ENCODE peak calls at places on chromosomes 13 and 19, in eight cellular contexts. One of them, this sample, is unnamed.

GRCh38 chr13:97249797-97250495 is 27.8 kb downstream of the MBNL2 start:
- DNase-seq in lower leg skin: no peak
- DNase-seq in choroid plexus epithelial cell: no peak
- DNase-seq in cardiac muscle cell: no peak
- DNase-seq in heart right ventricle: no peak
- DNase-seq in fibroblast of the aortic adventitia: no peak
- DNase-seq in IMR-90: no peak
- DNase-seq in SK-N-SH: no peak
- DNase-seq in this sample: no peak

GRCh38 chr13:43307921-43308433 is 284.6 kb downstream of the DNAJC15 start:
- DNase-seq in lower leg skin: peak; percentile 94
- DNase-seq in choroid plexus epithelial cell: peak; percentile 95
- DNase-seq in cardiac muscle cell: peak; percentile 80
- DNase-seq in heart right ventricle: peak; percentile 79
- DNase-seq in fibroblast of the aortic adventitia: peak; percentile 80
- DNase-seq in IMR-90: peak; percentile 87
- DNase-seq in SK-N-SH: peak; percentile 71
- DNase-seq in this sample: peak; percentile 72

GRCh38 chr13:48319458-48320395 is 16.2 kb downstream of the RB1 start:
- DNase-seq in lower leg skin: no peak
- DNase-seq in choroid plexus epithelial cell: no peak
- DNase-seq in cardiac muscle cell: no peak
- DNase-seq in heart right ventricle: no peak
- DNase-seq in fibroblast of the aortic adventitia: no peak
- DNase-seq in IMR-90: no peak
- DNase-seq in SK-N-SH: no peak
- DNase-seq in this sample: no peak

GRCh38 chr19:35350591-35350990 is 2.9 kb downstream of the FFAR1 start:
- DNase-seq in lower leg skin: peak; percentile 65
- DNase-seq in choroid plexus epithelial cell: no peak
- DNase-seq in cardiac muscle cell: no peak
- DNase-seq in heart right ventricle: no peak
- DNase-seq in fibroblast of the aortic adventitia: no peak
- DNase-seq in IMR-90: no peak
- DNase-seq in SK-N-SH: no peak
- DNase-seq in this sample: no peak

GRCh38 chr13:45078003-45078402 is 42.3 kb upstream of the GTF2F2 start:
- DNase-seq in lower leg skin: no peak
- DNase-seq in choroid plexus epithelial cell: no peak
- DNase-seq in cardiac muscle cell: no peak
- DNase-seq in heart right ventricle: no peak
- DNase-seq in fibroblast of the aortic adventitia: no peak
- DNase-seq in IMR-90: no peak
- DNase-seq in SK-N-SH: no peak
- DNase-seq in this sample: no peak

GRCh38 chr19:54448037-54448773 is 794 bp upstream of the LENG8 start:
- DNase-seq in lower leg skin: peak; percentile 93
- DNase-seq in choroid plexus epithelial cell: peak; percentile 56
- DNase-seq in cardiac muscle cell: peak; percentile 69
- DNase-seq in heart right ventricle: peak; percentile 68
- DNase-seq in fibroblast of the aortic adventitia: peak; percentile 66
- DNase-seq in IMR-90: peak; percentile 68
- DNase-seq in SK-N-SH: peak; percentile 74
- DNase-seq in this sample: no peak

GRCh38 chr13:99471231-99472202 is 29.8 kb upstream of the TM9SF2 start:
- DNase-seq in lower leg skin: no peak
- DNase-seq in choroid plexus epithelial cell: no peak
- DNase-seq in cardiac muscle cell: no peak
- DNase-seq in heart right ventricle: no peak
- DNase-seq in fibroblast of the aortic adventitia: peak; percentile 60
- DNase-seq in IMR-90: peak; percentile 30
- DNase-seq in SK-N-SH: no peak
- DNase-seq in this sample: no peak

GRCh38 chr19:5186293-5187050 is 154.1 kb downstream of the PTPRS start:
- DNase-seq in lower leg skin: no peak
- DNase-seq in choroid plexus epithelial cell: peak; percentile 32
- DNase-seq in cardiac muscle cell: no peak
- DNase-seq in heart right ventricle: no peak
- DNase-seq in fibroblast of the aortic adventitia: peak; percentile 96
- DNase-seq in IMR-90: peak; percentile 67
- DNase-seq in SK-N-SH: no peak
- DNase-seq in this sample: peak; percentile 18

GRCh38 chr13:110262494-110262893 is 44.5 kb downstream of the COL4A1 start:
- DNase-seq in lower leg skin: no peak
- DNase-seq in choroid plexus epithelial cell: no peak
- DNase-seq in cardiac muscle cell: no peak
- DNase-seq in heart right ventricle: no peak
- DNase-seq in fibroblast of the aortic adventitia: no peak
- DNase-seq in IMR-90: no peak
- DNase-seq in SK-N-SH: no peak
- DNase-seq in this sample: no peak

GRCh38 chr13:97875218-97875617 is 78.3 kb upstream of the IPO5 start:
- DNase-seq in lower leg skin: no peak
- DNase-seq in choroid plexus epithelial cell: no peak
- DNase-seq in cardiac muscle cell: no peak
- DNase-seq in heart right ventricle: no peak
- DNase-seq in fibroblast of the aortic adventitia: no peak
- DNase-seq in IMR-90: no peak
- DNase-seq in SK-N-SH: no peak
- DNase-seq in this sample: no peak

GRCh38 chr19:35118268-35119026 is 2.8 kb downstream of the FXYD3 start:
- DNase-seq in lower leg skin: no peak
- DNase-seq in choroid plexus epithelial cell: no peak
- DNase-seq in cardiac muscle cell: no peak
- DNase-seq in heart right ventricle: no peak
- DNase-seq in fibroblast of the aortic adventitia: no peak
- DNase-seq in IMR-90: no peak
- DNase-seq in SK-N-SH: no peak
- DNase-seq in this sample: no peak

GRCh38 chr13:23378009-23378632 is 55.4 kb downstream of the SACS start:
- DNase-seq in lower leg skin: no peak
- DNase-seq in choroid plexus epithelial cell: peak; percentile 90
- DNase-seq in cardiac muscle cell: no peak
- DNase-seq in heart right ventricle: peak; percentile 51
- DNase-seq in fibroblast of the aortic adventitia: peak; percentile 100
- DNase-seq in IMR-90: peak; percentile 99
- DNase-seq in SK-N-SH: no peak
- DNase-seq in this sample: peak; percentile 97

GRCh38 chr13:51091839-51092238 is 19.2 kb downstream of the C13orf42 start:
- DNase-seq in lower leg skin: no peak
- DNase-seq in choroid plexus epithelial cell: no peak
- DNase-seq in cardiac muscle cell: no peak
- DNase-seq in heart right ventricle: no peak
- DNase-seq in fibroblast of the aortic adventitia: no peak
- DNase-seq in IMR-90: no peak
- DNase-seq in SK-N-SH: no peak
- DNase-seq in this sample: no peak
- TF ChIP-seq CTCF in lower leg skin: no peak
- TF ChIP-seq CTCF in choroid plexus epithelial cell: no peak
- TF ChIP-seq CTCF in cardiac muscle cell: no peak
- TF ChIP-seq CTCF in heart right ventricle: no peak
- TF ChIP-seq CTCF in fibroblast of the aortic adventitia: no peak
- TF ChIP-seq CTCF in IMR-90: no peak
- TF ChIP-seq CTCF in SK-N-SH: no peak
- TF ChIP-seq CTCF in this sample: no peak

GRCh38 chr19:21460686-21461085 is 44.7 kb upstream of the ZNF429 start:
- DNase-seq in lower leg skin: no peak
- DNase-seq in choroid plexus epithelial cell: no peak
- DNase-seq in cardiac muscle cell: no peak
- DNase-seq in heart right ventricle: no peak
- DNase-seq in fibroblast of the aortic adventitia: no peak
- DNase-seq in IMR-90: no peak
- DNase-seq in SK-N-SH: no peak
- DNase-seq in this sample: no peak

GRCh38 chr19:21466627-21467026 is 38.8 kb upstream of the ZNF429 start:
- DNase-seq in lower leg skin: peak; percentile 60
- DNase-seq in choroid plexus epithelial cell: no peak
- DNase-seq in cardiac muscle cell: no peak
- DNase-seq in heart right ventricle: no peak
- DNase-seq in fibroblast of the aortic adventitia: no peak
- DNase-seq in IMR-90: no peak
- DNase-seq in SK-N-SH: no peak
- DNase-seq in this sample: no peak

GRCh38 chr19:21463449-21464105 is 41.8 kb upstream of the ZNF429 start:
- DNase-seq in lower leg skin: peak; percentile 70
- DNase-seq in choroid plexus epithelial cell: peak; percentile 23
- DNase-seq in cardiac muscle cell: peak; percentile 92
- DNase-seq in heart right ventricle: peak; percentile 44
- DNase-seq in fibroblast of the aortic adventitia: no peak
- DNase-seq in IMR-90: no peak
- DNase-seq in SK-N-SH: peak; percentile 87
- DNase-seq in this sample: no peak

DNA sequence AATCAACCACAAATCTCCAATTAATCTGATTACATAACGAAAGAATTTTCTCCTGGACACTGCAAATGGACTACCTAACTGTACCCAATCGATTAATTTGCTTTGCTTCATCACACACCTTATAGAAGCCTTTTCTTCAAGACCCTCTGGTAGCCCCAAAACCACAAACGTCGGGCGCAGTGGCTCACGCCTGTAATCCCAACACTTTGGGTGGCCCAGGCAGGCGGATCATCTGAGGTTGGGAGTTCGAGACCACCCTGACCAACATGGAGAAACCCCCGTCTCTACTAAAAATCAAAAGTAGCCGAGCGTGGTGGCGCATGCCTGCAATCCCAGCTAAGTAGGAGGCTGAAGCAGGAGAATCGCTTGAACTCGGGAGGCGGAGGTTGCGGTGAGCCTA is 42.9 kb upstream of the ZNF429 start:
- DNase-seq in lower leg skin: peak; percentile 62
- DNase-seq in choroid plexus epithelial cell: no peak
- DNase-seq in cardiac muscle cell: no peak
- DNase-seq in heart right ventricle: no peak
- DNase-seq in fibroblast of the aortic adventitia: no peak
- DNase-seq in IMR-90: no peak
- DNase-seq in SK-N-SH: no peak
- DNase-seq in this sample: no peak
- H3K4me3 ChIP-seq in lower leg skin: no peak overlapping the region
- H3K4me3 ChIP-seq in choroid plexus epithelial cell: no peak overlapping the region
- H3K4me3 ChIP-seq in cardiac muscle cell: peak overlapping the region; percentile 66
- H3K4me3 ChIP-seq in heart right ventricle: no peak overlapping the region
- H3K4me3 ChIP-seq in fibroblast of the aortic adventitia: no peak overlapping the region
- H3K4me3 ChIP-seq in IMR-90: no peak overlapping the region
- H3K4me3 ChIP-seq in SK-N-SH: no peak overlapping the region
- H3K4me3 ChIP-seq in this sample: no peak overlapping the region

GRCh38 chr13:41196620-41197019 is 2.3 kb upstream of the KBTBD7 start:
- DNase-seq in lower leg skin: no peak
- DNase-seq in choroid plexus epithelial cell: peak; percentile 43
- DNase-seq in cardiac muscle cell: no peak
- DNase-seq in heart right ventricle: no peak
- DNase-seq in fibroblast of the aortic adventitia: peak; percentile 5
- DNase-seq in IMR-90: no peak
- DNase-seq in SK-N-SH: no peak
- DNase-seq in this sample: no peak
- TF ChIP-seq CTCF in lower leg skin: no peak
- TF ChIP-seq CTCF in choroid plexus epithelial cell: peak; percentile 52
- TF ChIP-seq CTCF in cardiac muscle cell: peak; percentile 34
- TF ChIP-seq CTCF in heart right ventricle: no peak
- TF ChIP-seq CTCF in fibroblast of the aortic adventitia: peak; percentile 18
- TF ChIP-seq CTCF in IMR-90: peak; percentile 38
- TF ChIP-seq CTCF in SK-N-SH: peak; percentile 31
- TF ChIP-seq CTCF in this sample: peak; percentile 11

GRCh38 chr19:17450264-17451075 is 2.0 kb upstream of the TMEM221 start:
- DNase-seq in lower leg skin: no peak
- DNase-seq in choroid plexus epithelial cell: no peak
- DNase-seq in cardiac muscle cell: no peak
- DNase-seq in heart right ventricle: no peak
- DNase-seq in fibroblast of the aortic adventitia: no peak
- DNase-seq in IMR-90: no peak
- DNase-seq in SK-N-SH: no peak
- DNase-seq in this sample: no peak

GRCh38 chr19:17451820-17452219 is 3.4 kb upstream of the TMEM221 start:
- DNase-seq in lower leg skin: no peak
- DNase-seq in choroid plexus epithelial cell: no peak
- DNase-seq in cardiac muscle cell: no peak
- DNase-seq in heart right ventricle: no peak
- DNase-seq in fibroblast of the aortic adventitia: no peak
- DNase-seq in IMR-90: no peak
- DNase-seq in SK-N-SH: no peak
- DNase-seq in this sample: no peak

GRCh38 chr19:17445526-17446165 is 2.8 kb downstream of the TMEM221 start:
- DNase-seq in lower leg skin: no peak
- DNase-seq in choroid plexus epithelial cell: no peak
- DNase-seq in cardiac muscle cell: no peak
- DNase-seq in heart right ventricle: no peak
- DNase-seq in fibroblast of the aortic adventitia: no peak
- DNase-seq in IMR-90: no peak
- DNase-seq in SK-N-SH: no peak
- DNase-seq in this sample: no peak

GRCh38 chr19:17448190-17448967 is at the start of gene TMEM221:
- DNase-seq in lower leg skin: peak; percentile 92
- DNase-seq in choroid plexus epithelial cell: no peak
- DNase-seq in cardiac muscle cell: peak; percentile 71
- DNase-seq in heart right ventricle: peak; percentile 42
- DNase-seq in fibroblast of the aortic adventitia: no peak
- DNase-seq in IMR-90: no peak
- DNase-seq in SK-N-SH: peak; percentile 86
- DNase-seq in this sample: no peak

GRCh38 chr19:17447704-17448189 is 721 bp downstream of the TMEM221 start:
- DNase-seq in lower leg skin: no peak
- DNase-seq in choroid plexus epithelial cell: no peak
- DNase-seq in cardiac muscle cell: no peak
- DNase-seq in heart right ventricle: no peak
- DNase-seq in fibroblast of the aortic adventitia: no peak
- DNase-seq in IMR-90: no peak
- DNase-seq in SK-N-SH: no peak
- DNase-seq in this sample: no peak
- H3K4me3 ChIP-seq in lower leg skin: no peak overlapping the region
- H3K4me3 ChIP-seq in choroid plexus epithelial cell: no peak overlapping the region
- H3K4me3 ChIP-seq in cardiac muscle cell: peak overlapping the region; percentile 52
- H3K4me3 ChIP-seq in heart right ventricle: peak overlapping the region; percentile 47
- H3K4me3 ChIP-seq in fibroblast of the aortic adventitia: peak overlapping the region; percentile 18
- H3K4me3 ChIP-seq in IMR-90: peak overlapping the region; percentile 30
- H3K4me3 ChIP-seq in SK-N-SH: peak overlapping the region; percentile 41
- H3K4me3 ChIP-seq in this sample: peak overlapping the region; percentile 16

GRCh38 chr19:7502552-7502951 is 13.4 kb upstream of the ZNF358 start:
- DNase-seq in lower leg skin: no peak
- DNase-seq in choroid plexus epithelial cell: no peak
- DNase-seq in cardiac muscle cell: no peak
- DNase-seq in heart right ventricle: no peak
- DNase-seq in fibroblast of the aortic adventitia: no peak
- DNase-seq in IMR-90: no peak
- DNase-seq in SK-N-SH: no peak
- DNase-seq in this sample: no peak

GRCh38 chr19:7500811-7501450 is 12.1 kb upstream of the PEX11G start:
- DNase-seq in lower leg skin: no peak
- DNase-seq in choroid plexus epithelial cell: no peak
- DNase-seq in cardiac muscle cell: peak; percentile 78
- DNase-seq in heart right ventricle: no peak
- DNase-seq in fibroblast of the aortic adventitia: no peak
- DNase-seq in IMR-90: peak; percentile 46
- DNase-seq in SK-N-SH: peak; percentile 93
- DNase-seq in this sample: no peak

GRCh38 chr19:7494416-7495098 is 5.7 kb upstream of the PEX11G start:
- DNase-seq in lower leg skin: no peak
- DNase-seq in choroid plexus epithelial cell: peak; percentile 67
- DNase-seq in cardiac muscle cell: no peak
- DNase-seq in heart right ventricle: peak; percentile 38
- DNase-seq in fibroblast of the aortic adventitia: peak; percentile 58
- DNase-seq in IMR-90: no peak
- DNase-seq in SK-N-SH: peak; percentile 83
- DNase-seq in this sample: no peak

GRCh38 chr19:7492142-7493055 is 3.6 kb upstream of the PEX11G start:
- DNase-seq in lower leg skin: no peak
- DNase-seq in choroid plexus epithelial cell: peak; percentile 34
- DNase-seq in cardiac muscle cell: no peak
- DNase-seq in heart right ventricle: no peak
- DNase-seq in fibroblast of the aortic adventitia: no peak
- DNase-seq in IMR-90: no peak
- DNase-seq in SK-N-SH: no peak
- DNase-seq in this sample: no peak

GRCh38 chr19:7497292-7497691 is 8.5 kb upstream of the PEX11G start:
- DNase-seq in lower leg skin: no peak
- DNase-seq in choroid plexus epithelial cell: peak; percentile 48
- DNase-seq in cardiac muscle cell: no peak
- DNase-seq in heart right ventricle: no peak
- DNase-seq in fibroblast of the aortic adventitia: no peak
- DNase-seq in IMR-90: no peak
- DNase-seq in SK-N-SH: no peak
- DNase-seq in this sample: no peak
- TF ChIP-seq CTCF in lower leg skin: no peak
- TF ChIP-seq CTCF in choroid plexus epithelial cell: peak; percentile 67
- TF ChIP-seq CTCF in cardiac muscle cell: peak; percentile 52
- TF ChIP-seq CTCF in heart right ventricle: peak; percentile 8
- TF ChIP-seq CTCF in fibroblast of the aortic adventitia: peak; percentile 65
- TF ChIP-seq CTCF in IMR-90: peak; percentile 34
- TF ChIP-seq CTCF in SK-N-SH: peak; percentile 43
- TF ChIP-seq CTCF in this sample: peak; percentile 68